ENCODE peak calls at places on chromosomes 12 and 14, in five cellular contexts. One of them, this sample, is unnamed.

GRCh38 chr12:67747869-67748760 is 99.6 kb downstream of the DYRK2 start:
- DNase-seq in stimulated activated CD8-positive, alpha-beta memory T cell treated with anti-CD3 and anti-CD28 coated beads, Interleukin-2, amount 100 ng/mL, for 1 hour: no peak
- DNase-seq in anterior cingulate cortex: no peak
- DNase-seq in NAMALWA: no peak
- DNase-seq in lung microvascular endothelial cell: no peak
- DNase-seq in this sample: no peak

GRCh38 chr12:32533971-32534590 is 134.7 kb downstream of the FGD4 start:
- DNase-seq in anterior cingulate cortex: no peak
- DNase-seq in NAMALWA: peak; percentile 77
- DNase-seq in lung microvascular endothelial cell: peak; percentile 50
- DNase-seq in stimulated activated CD8-positive, alpha-beta memory T cell treated with anti-CD3 and anti-CD28 coated beads, Interleukin-2, amount 100 ng/mL, for 1 hour: no peak
- DNase-seq in this sample: no peak

GRCh38 chr12:94427520-94428381 is 31.9 kb downstream of the CEP83 start:
- DNase-seq in anterior cingulate cortex: no peak
- DNase-seq in NAMALWA: no peak
- DNase-seq in lung microvascular endothelial cell: peak; percentile 15
- DNase-seq in stimulated activated CD8-positive, alpha-beta memory T cell treated with anti-CD3 and anti-CD28 coated beads, Interleukin-2, amount 100 ng/mL, for 1 hour: no peak
- DNase-seq in this sample: no peak

GRCh38 chr12:67025543-67026114 is 243.5 kb upstream of the CAND1 start:
- DNase-seq in lung microvascular endothelial cell: peak; percentile 39
- DNase-seq in NAMALWA: peak; percentile 82
- DNase-seq in anterior cingulate cortex: no peak
- DNase-seq in stimulated activated CD8-positive, alpha-beta memory T cell treated with anti-CD3 and anti-CD28 coated beads, Interleukin-2, amount 100 ng/mL, for 1 hour: peak; percentile 7
- DNase-seq in this sample: peak; percentile 9

GRCh38 chr14:68654471-68654941 is 138.4 kb downstream of the ZFP36L1 start:
- DNase-seq in stimulated activated CD8-positive, alpha-beta memory T cell treated with anti-CD3 and anti-CD28 coated beads, Interleukin-2, amount 100 ng/mL, for 1 hour: no peak
- DNase-seq in NAMALWA: no peak
- DNase-seq in anterior cingulate cortex: no peak
- DNase-seq in lung microvascular endothelial cell: no peak
- DNase-seq in this sample: no peak

GRCh38 chr12:107807471-107808150 is 33.1 kb downstream of the ASCL4 start:
- DNase-seq in anterior cingulate cortex: no peak
- DNase-seq in lung microvascular endothelial cell: no peak
- DNase-seq in stimulated activated CD8-positive, alpha-beta memory T cell treated with anti-CD3 and anti-CD28 coated beads, Interleukin-2, amount 100 ng/mL, for 1 hour: no peak
- DNase-seq in NAMALWA: no peak
- DNase-seq in this sample: no peak

GRCh38 chr14:30194769-30195168 is 267.1 kb upstream of the PRKD1 start:
- DNase-seq in stimulated activated CD8-positive, alpha-beta memory T cell treated with anti-CD3 and anti-CD28 coated beads, Interleukin-2, amount 100 ng/mL, for 1 hour: no peak
- DNase-seq in lung microvascular endothelial cell: no peak
- DNase-seq in NAMALWA: no peak
- DNase-seq in anterior cingulate cortex: no peak
- DNase-seq in this sample: no peak

GRCh38 chr12:22657538-22657937 is 32.6 kb downstream of the ETNK1 start:
- DNase-seq in lung microvascular endothelial cell: no peak
- DNase-seq in anterior cingulate cortex: no peak
- DNase-seq in stimulated activated CD8-positive, alpha-beta memory T cell treated with anti-CD3 and anti-CD28 coated beads, Interleukin-2, amount 100 ng/mL, for 1 hour: no peak
- DNase-seq in NAMALWA: no peak
- DNase-seq in this sample: no peak

GRCh38 chr12:14066021-14066420 is 84.6 kb upstream of the GRIN2B start:
- DNase-seq in NAMALWA: no peak
- DNase-seq in anterior cingulate cortex: no peak
- DNase-seq in lung microvascular endothelial cell: no peak
- DNase-seq in stimulated activated CD8-positive, alpha-beta memory T cell treated with anti-CD3 and anti-CD28 coated beads, Interleukin-2, amount 100 ng/mL, for 1 hour: no peak
- DNase-seq in this sample: no peak

GRCh38 chr14:30669594-30669993 is 47.5 kb downstream of the SCFD1 start:
- DNase-seq in anterior cingulate cortex: no peak
- DNase-seq in stimulated activated CD8-positive, alpha-beta memory T cell treated with anti-CD3 and anti-CD28 coated beads, Interleukin-2, amount 100 ng/mL, for 1 hour: no peak
- DNase-seq in NAMALWA: no peak
- DNase-seq in lung microvascular endothelial cell: no peak
- DNase-seq in this sample: no peak

GRCh38 chr12:37733856-37734255 is 582.7 kb upstream of the ALG10B start:
- DNase-seq in NAMALWA: no peak
- DNase-seq in stimulated activated CD8-positive, alpha-beta memory T cell treated with anti-CD3 and anti-CD28 coated beads, Interleukin-2, amount 100 ng/mL, for 1 hour: no peak
- DNase-seq in lung microvascular endothelial cell: no peak
- DNase-seq in anterior cingulate cortex: no peak
- DNase-seq in this sample: no peak

GRCh38 chr14:49497725-49498348 is 88.3 kb downstream of the RPS29 start:
- DNase-seq in anterior cingulate cortex: no peak
- DNase-seq in lung microvascular endothelial cell: peak; percentile 81
- DNase-seq in NAMALWA: peak; percentile 70
- DNase-seq in stimulated activated CD8-positive, alpha-beta memory T cell treated with anti-CD3 and anti-CD28 coated beads, Interleukin-2, amount 100 ng/mL, for 1 hour: no peak
- DNase-seq in this sample: no peak

GRCh38 chr12:2415568-2415944 is 362.8 kb downstream of the CACNA1C start:
- DNase-seq in lung microvascular endothelial cell: no peak
- DNase-seq in NAMALWA: no peak
- DNase-seq in anterior cingulate cortex: no peak
- DNase-seq in stimulated activated CD8-positive, alpha-beta memory T cell treated with anti-CD3 and anti-CD28 coated beads, Interleukin-2, amount 100 ng/mL, for 1 hour: no peak
- DNase-seq in this sample: no peak

GRCh38 chr12:95790025-95790911 is at the start of gene NTN4:
- DNase-seq in lung microvascular endothelial cell: peak; percentile 65
- DNase-seq in NAMALWA: no peak
- DNase-seq in stimulated activated CD8-positive, alpha-beta memory T cell treated with anti-CD3 and anti-CD28 coated beads, Interleukin-2, amount 100 ng/mL, for 1 hour: no peak
- DNase-seq in anterior cingulate cortex: no peak
- DNase-seq in this sample: no peak

GRCh38 chr14:73253721-73254120 is 16.4 kb downstream of the PAPLN start:
- DNase-seq in stimulated activated CD8-positive, alpha-beta memory T cell treated with anti-CD3 and anti-CD28 coated beads, Interleukin-2, amount 100 ng/mL, for 1 hour: no peak
- DNase-seq in lung microvascular endothelial cell: no peak
- DNase-seq in anterior cingulate cortex: no peak
- DNase-seq in NAMALWA: no peak
- DNase-seq in this sample: no peak

GRCh38 chr14:105660816-105661531 is 134.6 kb downstream of the TMEM121 start:
- DNase-seq in anterior cingulate cortex: no peak
- DNase-seq in lung microvascular endothelial cell: no peak
- DNase-seq in stimulated activated CD8-positive, alpha-beta memory T cell treated with anti-CD3 and anti-CD28 coated beads, Interleukin-2, amount 100 ng/mL, for 1 hour: no peak
- DNase-seq in NAMALWA: no peak
- DNase-seq in this sample: no peak

GRCh38 chr14:79318371-79318770 is 892.9 kb downstream of the DIO2 start:
- DNase-seq in lung microvascular endothelial cell: no peak
- DNase-seq in stimulated activated CD8-positive, alpha-beta memory T cell treated with anti-CD3 and anti-CD28 coated beads, Interleukin-2, amount 100 ng/mL, for 1 hour: no peak
- DNase-seq in anterior cingulate cortex: no peak
- DNase-seq in NAMALWA: no peak
- DNase-seq in this sample: no peak

GRCh38 chr12:118038122-118038521 is 21.6 kb downstream of the RFC5 start:
- DNase-seq in lung microvascular endothelial cell: no peak
- DNase-seq in anterior cingulate cortex: no peak
- DNase-seq in stimulated activated CD8-positive, alpha-beta memory T cell treated with anti-CD3 and anti-CD28 coated beads, Interleukin-2, amount 100 ng/mL, for 1 hour: no peak
- DNase-seq in NAMALWA: no peak
- DNase-seq in this sample: no peak

GRCh38 chr12:81598205-81598604 is 160.9 kb downstream of the PPFIA2 start:
- DNase-seq in NAMALWA: peak; percentile 6
- DNase-seq in lung microvascular endothelial cell: no peak
- DNase-seq in anterior cingulate cortex: no peak
- DNase-seq in stimulated activated CD8-positive, alpha-beta memory T cell treated with anti-CD3 and anti-CD28 coated beads, Interleukin-2, amount 100 ng/mL, for 1 hour: no peak
- DNase-seq in this sample: no peak

GRCh38 chr12:124678421-124678893 is 111.0 kb upstream of the NCOR2 start:
- DNase-seq in anterior cingulate cortex: no peak
- DNase-seq in stimulated activated CD8-positive, alpha-beta memory T cell treated with anti-CD3 and anti-CD28 coated beads, Interleukin-2, amount 100 ng/mL, for 1 hour: no peak
- DNase-seq in NAMALWA: no peak
- DNase-seq in lung microvascular endothelial cell: no peak
- DNase-seq in this sample: no peak

GRCh38 chr14:33848706-33849454 is 102.0 kb downstream of the EGLN3 start:
- DNase-seq in lung microvascular endothelial cell: peak; percentile 62
- DNase-seq in anterior cingulate cortex: peak; percentile 29
- DNase-seq in NAMALWA: peak; percentile 2
- DNase-seq in stimulated activated CD8-positive, alpha-beta memory T cell treated with anti-CD3 and anti-CD28 coated beads, Interleukin-2, amount 100 ng/mL, for 1 hour: no peak
- DNase-seq in this sample: no peak

GRCh38 chr12:31007636-31008175 is 66.0 kb upstream of the DDX11 start:
- DNase-seq in stimulated activated CD8-positive, alpha-beta memory T cell treated with anti-CD3 and anti-CD28 coated beads, Interleukin-2, amount 100 ng/mL, for 1 hour: no peak
- DNase-seq in NAMALWA: no peak
- DNase-seq in lung microvascular endothelial cell: no peak
- DNase-seq in anterior cingulate cortex: no peak
- DNase-seq in this sample: no peak

GRCh38 chr12:75568387-75568786 is 57.0 kb upstream of the KRR1 start:
- DNase-seq in anterior cingulate cortex: no peak
- DNase-seq in stimulated activated CD8-positive, alpha-beta memory T cell treated with anti-CD3 and anti-CD28 coated beads, Interleukin-2, amount 100 ng/mL, for 1 hour: no peak
- DNase-seq in lung microvascular endothelial cell: peak; percentile 45
- DNase-seq in NAMALWA: no peak
- DNase-seq in this sample: no peak

GRCh38 chr12:92719674-92720073 is 16.9 kb downstream of the PLEKHG7 start:
- DNase-seq in lung microvascular endothelial cell: no peak
- DNase-seq in stimulated activated CD8-positive, alpha-beta memory T cell treated with anti-CD3 and anti-CD28 coated beads, Interleukin-2, amount 100 ng/mL, for 1 hour: no peak
- DNase-seq in anterior cingulate cortex: no peak
- DNase-seq in NAMALWA: no peak
- DNase-seq in this sample: no peak

GRCh38 chr12:117685115-117685926 is 283.5 kb downstream of the KSR2 start:
- DNase-seq in lung microvascular endothelial cell: peak; percentile 98
- DNase-seq in NAMALWA: peak; percentile 3
- DNase-seq in anterior cingulate cortex: no peak
- DNase-seq in stimulated activated CD8-positive, alpha-beta memory T cell treated with anti-CD3 and anti-CD28 coated beads, Interleukin-2, amount 100 ng/mL, for 1 hour: no peak
- DNase-seq in this sample: no peak

GRCh38 chr12:119715268-119715620 is 47.3 kb downstream of the PRKAB1 start:
- DNase-seq in anterior cingulate cortex: no peak
- DNase-seq in NAMALWA: no peak
- DNase-seq in lung microvascular endothelial cell: no peak
- DNase-seq in stimulated activated CD8-positive, alpha-beta memory T cell treated with anti-CD3 and anti-CD28 coated beads, Interleukin-2, amount 100 ng/mL, for 1 hour: no peak
- DNase-seq in this sample: no peak

GRCh38 chr12:49627752-49628360 is 4.5 kb downstream of the PRPF40B start:
- DNase-seq in NAMALWA: no peak
- DNase-seq in stimulated activated CD8-positive, alpha-beta memory T cell treated with anti-CD3 and anti-CD28 coated beads, Interleukin-2, amount 100 ng/mL, for 1 hour: no peak
- DNase-seq in anterior cingulate cortex: no peak
- DNase-seq in lung microvascular endothelial cell: no peak
- DNase-seq in this sample: no peak

GRCh38 chr12:132118876-132119275 is 25.2 kb downstream of the DDX51 start:
- DNase-seq in lung microvascular endothelial cell: no peak
- DNase-seq in NAMALWA: no peak
- DNase-seq in anterior cingulate cortex: no peak
- DNase-seq in stimulated activated CD8-positive, alpha-beta memory T cell treated with anti-CD3 and anti-CD28 coated beads, Interleukin-2, amount 100 ng/mL, for 1 hour: no peak
- DNase-seq in this sample: no peak

GRCh38 chr12:101230547-101230946 is 20.5 kb upstream of the SLC5A8 start:
- DNase-seq in NAMALWA: no peak
- DNase-seq in lung microvascular endothelial cell: no peak
- DNase-seq in stimulated activated CD8-positive, alpha-beta memory T cell treated with anti-CD3 and anti-CD28 coated beads, Interleukin-2, amount 100 ng/mL, for 1 hour: no peak
- DNase-seq in anterior cingulate cortex: no peak
- DNase-seq in this sample: no peak

GRCh38 chr12:130742716-130743115 is 26.6 kb upstream of the RIMBP2 start:
- DNase-seq in lung microvascular endothelial cell: no peak
- DNase-seq in NAMALWA: no peak
- DNase-seq in stimulated activated CD8-positive, alpha-beta memory T cell treated with anti-CD3 and anti-CD28 coated beads, Interleukin-2, amount 100 ng/mL, for 1 hour: no peak
- DNase-seq in anterior cingulate cortex: no peak
- DNase-seq in this sample: no peak

GRCh38 chr14:27995688-27996087 is 770.9 kb upstream of the FOXG1 start:
- DNase-seq in NAMALWA: no peak
- DNase-seq in stimulated activated CD8-positive, alpha-beta memory T cell treated with anti-CD3 and anti-CD28 coated beads, Interleukin-2, amount 100 ng/mL, for 1 hour: no peak
- DNase-seq in anterior cingulate cortex: no peak
- DNase-seq in lung microvascular endothelial cell: no peak
- DNase-seq in this sample: no peak

GRCh38 chr12:110079477-110080400 is 31.4 kb upstream of the C12orf76 start:
- DNase-seq in stimulated activated CD8-positive, alpha-beta memory T cell treated with anti-CD3 and anti-CD28 coated beads, Interleukin-2, amount 100 ng/mL, for 1 hour: peak; percentile 33
- DNase-seq in anterior cingulate cortex: peak; percentile 47
- DNase-seq in NAMALWA: peak; percentile 70
- DNase-seq in lung microvascular endothelial cell: peak; percentile 21
- DNase-seq in this sample: peak; percentile 25

GRCh38 chr12:80178846-80179245 is 79.5 kb downstream of the OTOGL start:
- DNase-seq in NAMALWA: no peak
- DNase-seq in lung microvascular endothelial cell: no peak
- DNase-seq in anterior cingulate cortex: no peak
- DNase-seq in stimulated activated CD8-positive, alpha-beta memory T cell treated with anti-CD3 and anti-CD28 coated beads, Interleukin-2, amount 100 ng/mL, for 1 hour: no peak
- DNase-seq in this sample: no peak

GRCh38 chr14:54769955-54770863 is 132.4 kb downstream of the GCH1 start:
- DNase-seq in NAMALWA: no peak
- DNase-seq in lung microvascular endothelial cell: no peak
- DNase-seq in anterior cingulate cortex: no peak
- DNase-seq in stimulated activated CD8-positive, alpha-beta memory T cell treated with anti-CD3 and anti-CD28 coated beads, Interleukin-2, amount 100 ng/mL, for 1 hour: no peak
- DNase-seq in this sample: no peak

This sample was measured in activated naive CD4-positive, alpha-beta T cell.